ENCODE peak calls at places on chromosomes 6 and 20, in nine cellular contexts. U is gastrocnemius medialis; T is CD8-positive, alpha-beta memory T cell; L is Daoy; O is activated CD4-positive, alpha-beta T cell treated with anti-CD3 and anti-CD28 coated beads, Interleukin-2, amount 50 U/mL, for 24 hours; F is GM13977; B is fibroblast of lung; W is DMS 273 treated with DMSO at 0.1 percent for 48 hours; P is NCI-H524. I is an unnamed sample.

GRCh38 chr6:138007014-138007472 is 100.2 kb downstream of the PERP start:
- DNase-seq in T (no peak), B (peak), U (no peak), F (peak), L (peak), P (peak), W (no peak), O (no peak), I (peak)

GRCh38 chr6:69044534-69044933 is 409.5 kb downstream of the ADGRB3 start:
- DNase-seq in P (no peak), L (no peak), F (no peak), O (no peak), B (peak), W (no peak), T (no peak), U (no peak), I (no peak)

GRCh38 chr6:16401868-16402267 is 163.5 kb downstream of the GMPR start:
- DNase-seq in P (no peak), L (no peak), B (no peak), F (no peak), O (no peak), U (no peak), T (no peak), W (peak), I (no peak)

GRCh38 chr20:24894488-24894887 is 54.6 kb upstream of the CST7 start:
- DNase-seq in O (no peak), W (no peak), T (no peak), B (no peak), P (no peak), U (no peak), F (no peak), L (no peak), I (no peak)

GRCh38 chr6:119148102-119148824 is 69.8 kb upstream of the FAM184A start:
- DNase-seq in O (no peak), B (peak), W (peak), F (peak), P (peak), L (peak), T (no peak), U (no peak), I (no peak)

GRCh38 chr20:5127859-5128409 is 1.1 kb downstream of the CDS2 start:
- DNase-seq in W (no peak), U (no peak), O (no peak), F (no peak), B (no peak), P (no peak), T (no peak), L (no peak), I (no peak)

GRCh38 chr6:54366647-54367327 is 58.5 kb downstream of the TINAG start:
- DNase-seq in T (no peak), U (no peak), O (no peak), W (no peak), F (no peak), B (peak), P (no peak), L (no peak), I (no peak)

GRCh38 chr6:63380265-63380664 is 60.5 kb upstream of the LGSN start:
- DNase-seq in L (no peak), P (no peak), W (no peak), T (no peak), F (no peak), B (no peak), U (no peak), O (no peak), I (no peak)

GRCh38 chr20:682123-682522 is 6.5 kb upstream of the SCRT2 start:
- DNase-seq in B (no peak), L (no peak), T (no peak), W (no peak), O (no peak), U (no peak), F (no peak), P (peak), I (no peak)

GRCh38 chr6:2209226-2209809 is 36.1 kb downstream of the GMDS start:
- DNase-seq in O (no peak), F (peak), U (no peak), B (peak), W (no peak), T (peak), L (peak), P (peak), I (peak)

GRCh38 chr6:116066789-116067188 is 6.1 kb upstream of the FRK start:
- DNase-seq in P (no peak), O (no peak), W (no peak), T (no peak), U (no peak), B (no peak), L (no peak), F (no peak), I (no peak)

GRCh38 chr6:136921521-136921935 is 573 bp upstream of the SLC35D3 start:
- DNase-seq in U (no peak), B (no peak), W (no peak), O (no peak), P (no peak), F (peak), T (no peak), L (peak), I (no peak)

GRCh38 chr6:43910638-43911353 is 140.8 kb downstream of the VEGFA start:
- DNase-seq in O (no peak), F (no peak), T (no peak), W (no peak), L (no peak), B (no peak), U (no peak), P (no peak), I (no peak)

GRCh38 chr6:37418727-37419126 is 14.3 kb upstream of the CMTR1 start:
- DNase-seq in W (no peak), O (no peak), P (no peak), B (no peak), T (no peak), F (no peak), L (no peak), U (no peak), I (no peak)

GRCh38 chr20:50321797-50322480 is 131.3 kb downstream of the CEBPB start:
- DNase-seq in U (no peak), O (no peak), F (no peak), W (no peak), B (peak), P (no peak), T (no peak), L (no peak), I (no peak)

GRCh38 chr6:32883789-32884188 is 29.8 kb downstream of the PSMB9 start:
- DNase-seq in W (no peak), P (no peak), U (peak), T (no peak), F (no peak), B (peak), O (no peak), L (peak), I (no peak)

GRCh38 chr6:41426888-41427641 is 91.7 kb downstream of the NCR2 start:
- DNase-seq in U (no peak), O (no peak), L (no peak), B (no peak), F (no peak), T (no peak), W (no peak), P (no peak), I (no peak)

GRCh38 chr6:167255918-167256553 is 35.1 kb upstream of the UNC93A start:
- DNase-seq in W (no peak), B (no peak), L (no peak), O (no peak), T (no peak), P (no peak), U (no peak), F (no peak), I (no peak)

GRCh38 chr6:127554435-127555006 is 22.5 kb upstream of the C6orf58 start:
- DNase-seq in O (no peak), L (peak), P (peak), T (no peak), U (no peak), F (no peak), B (peak), W (peak), I (peak)

GRCh38 chr6:147077251-147077650 is 127.0 kb upstream of the STXBP5 start:
- DNase-seq in B (no peak), O (no peak), W (no peak), T (no peak), U (peak), P (no peak), F (no peak), L (no peak), I (no peak)

GRCh38 chr6:166008441-166009369 is 158.9 kb downstream of the TBXT start:
- DNase-seq in T (no peak), P (no peak), U (no peak), O (no peak), L (no peak), W (no peak), F (no peak), B (peak), I (no peak)

GRCh38 chr20:4814696-4815252 is 93.1 kb downstream of the PRND start:
- DNase-seq in F (peak), U (no peak), O (peak), P (no peak), L (no peak), W (no peak), B (no peak), T (peak), I (peak)

GRCh38 chr20:10875653-10876052 is 201.9 kb upstream of the JAG1 start:
- DNase-seq in T (no peak), F (no peak), L (no peak), P (no peak), U (no peak), W (no peak), B (no peak), O (no peak), I (no peak)

GRCh38 chr6:85602100-85602499 is 8.4 kb upstream of the SNX14 start:
- DNase-seq in L (no peak), P (no peak), B (no peak), O (no peak), W (no peak), T (no peak), U (no peak), F (no peak), I (no peak)

GRCh38 chr6:139518556-139519091 is 144.2 kb upstream of the CITED2 start:
- DNase-seq in W (no peak), O (no peak), U (no peak), B (no peak), P (no peak), F (no peak), T (no peak), L (no peak), I (no peak)

GRCh38 chr6:5466459-5466858 is 205.1 kb downstream of the FARS2 start:
- DNase-seq in B (peak), F (no peak), W (no peak), U (no peak), T (no peak), O (no peak), L (peak), P (no peak), I (no peak)

GRCh38 chr20:25984933-25985332 is 288.3 kb upstream of the ZNF337 start:
- DNase-seq in F (no peak), P (no peak), U (no peak), O (peak), B (no peak), T (peak), L (no peak), W (no peak), I (peak)

GRCh38 chr20:12358006-12358654 is 440.4 kb downstream of the BTBD3 start:
- DNase-seq in W (no peak), T (no peak), P (no peak), U (no peak), O (no peak), B (no peak), L (peak), F (no peak), I (no peak)

GRCh38 chr6:114362396-114362795 is 19.6 kb upstream of the HS3ST5 start:
- DNase-seq in O (no peak), F (no peak), W (no peak), B (no peak), T (no peak), P (no peak), L (no peak), U (no peak), I (no peak)

GRCh38 chr6:46788791-46789190 is 4.4 kb upstream of the MEP1A start:
- DNase-seq in P (no peak), O (no peak), F (no peak), T (no peak), W (no peak), B (peak), L (no peak), U (no peak), I (no peak)

GRCh38 chr20:23625236-23625964 is 12.4 kb downstream of the CST3 start:
- DNase-seq in O (no peak), B (no peak), T (no peak), L (no peak), F (no peak), W (no peak), U (no peak), P (no peak), I (no peak)

GRCh38 chr6:4649728-4650127 is 126.5 kb upstream of the CDYL start:
- DNase-seq in O (no peak), P (no peak), L (no peak), F (no peak), W (no peak), T (no peak), U (no peak), B (no peak), I (no peak)

GRCh38 chr20:17910828-17911294 is 57.7 kb downstream of the SNX5 start:
- DNase-seq in U (no peak), P (no peak), T (no peak), W (no peak), F (no peak), L (peak), O (no peak), B (peak), I (no peak)

GRCh38 chr6:87287251-87287650 is 35.1 kb upstream of the SMIM8 start:
- DNase-seq in O (no peak), P (no peak), T (no peak), L (no peak), B (no peak), U (no peak), W (no peak), F (no peak), I (no peak)

GRCh38 chr6:137866914-137867684 is at the start of gene TNFAIP3:
- DNase-seq in B (peak), O (peak), P (peak), L (peak), W (peak), T (peak), U (peak), F (peak), I (peak)

GRCh38 chr6:107806675-107807074 is 17.4 kb downstream of the SCML4 start:
- DNase-seq in F (no peak), B (no peak), U (no peak), W (no peak), P (peak), O (no peak), T (no peak), L (no peak), I (peak)

GRCh38 chr6:15285682-15286294 is 39.9 kb downstream of the JARID2 start:
- DNase-seq in P (no peak), F (no peak), W (no peak), O (no peak), T (no peak), U (no peak), B (peak), L (no peak), I (no peak)

GRCh38 chr6:37615564-37616340 is 81.9 kb downstream of the MDGA1 start:
- DNase-seq in P (no peak), W (no peak), O (no peak), T (no peak), L (peak), B (peak), F (no peak), U (no peak), I (no peak)

GRCh38 chr6:150492941-150493340 is 106.7 kb upstream of the PLEKHG1 start:
- DNase-seq in L (peak), U (no peak), F (no peak), P (no peak), B (peak), O (no peak), W (no peak), T (no peak), I (no peak)

GRCh38 chr20:37796733-37797132 is 102.9 kb downstream of the CTNNBL1 start:
- DNase-seq in F (no peak), U (no peak), P (no peak), T (no peak), W (no peak), O (no peak), L (no peak), B (no peak), I (no peak)

I was measured in activated CD8-positive, alpha-beta T cell treated with anti-CD3 and anti-CD28 coated beads, Interleukin-2, amount 10 ng/mL, durations not matched to agents 7 days and 5 days.